ENCODE peak calls at places on chromosome 19, in seven cellular contexts. S is foreskin fibroblast; G is GM19239; H is activated naive CD4-positive, alpha-beta T cell; Y is stimulated activated CD4-positive, alpha-beta T cell treated with anti-CD3 and anti-CD28 coated beads, Interleukin-12 subunit alpha, Interleukin-12 subunit beta, amount 100 ng/mL, for 24 hours; B is GM12865; R is transverse colon. J is an unnamed sample.

GRCh38 chr19:56076413-56076998 is 44.6 kb downstream of the ZNF787 start:
- DNase-seq in S (peak; percentile 78), G (no peak), H (no peak), Y (peak; percentile 31), B (peak; percentile 55), R (peak; percentile 67), J (peak; percentile 74)

GRCh38 chr19:3188627-3189596 is 3.2 kb downstream of the NCLN start:
- DNase-seq in S (no peak), G (no peak), H (no peak), Y (no peak), B (no peak), R (peak; percentile 87), J (no peak)

GRCh38 chr19:35194022-35194984 is 34.2 kb downstream of the FAM187B start:
- DNase-seq in S (no peak), G (no peak), H (no peak), Y (no peak), B (no peak), R (no peak), J (no peak)

GRCh38 chr19:45667620-45668341 is at the start of gene GIPR:
- DNase-seq in S (peak; percentile 41), G (no peak), H (peak; percentile 18), Y (peak; percentile 73), B (peak; percentile 85), R (peak; percentile 84), J (peak; percentile 76)

GRCh38 chr19:7196721-7197168 is 97.5 kb downstream of the INSR start:
- DNase-seq in S (peak; percentile 47), G (no peak), H (no peak), Y (no peak), B (no peak), R (no peak), J (no peak)

GRCh38 chr19:3443840-3444694 is 36.3 kb downstream of the SMIM24 start:
- DNase-seq in S (peak; percentile 86), G (no peak), H (no peak), Y (no peak), B (no peak), R (no peak), J (no peak)

GRCh38 chr19:39007096-39007495 is 25.3 kb downstream of the FBXO27 start:
- DNase-seq in S (no peak), G (no peak), H (no peak), Y (no peak), B (no peak), R (no peak), J (no peak)

GRCh38 chr19:50003810-50004419 is 21.3 kb downstream of the VRK3 start:
- DNase-seq in S (peak; percentile 95), G (peak; percentile 35), H (no peak), Y (peak; percentile 20), B (peak; percentile 80), R (peak; percentile 15), J (peak; percentile 98)

GRCh38 chr19:38499532-38499931 is 66.0 kb downstream of the RYR1 start:
- DNase-seq in S (no peak), G (no peak), H (no peak), Y (no peak), B (no peak), R (no peak), J (no peak)

J was measured in hepatic stellate cell.